ENCODE peak calls at places on chromosomes 6 and 20, in four cellular contexts. N is GM12878, V is HepG2, D is H1. L is an unnamed sample.

GRCh38 chr6:56096946-56097345 is 150.4 kb downstream of the COL21A1 start:
- DNase-seq in N (no peak), V (no peak), D (no peak), L (no peak)

GRCh38 chr20:47354710-47355488 is 1.6 kb downstream of the ZMYND8 start:
- DNase-seq in N (no peak), V (peak; percentile 70), D (no peak), L (no peak)

GRCh38 chr6:104522533-104522932 is 337.2 kb downstream of the HACE1 start:
- DNase-seq in N (no peak), V (no peak), D (no peak), L (no peak)

GRCh38 chr20:63456429-63457284 is 15.8 kb downstream of the KCNQ2 start:
- DNase-seq in N (no peak), V (no peak), D (no peak), L (no peak)

GRCh38 chr6:19535351-19535750 is 301.8 kb upstream of the ID4 start:
- DNase-seq in N (no peak), V (no peak), D (no peak), L (no peak)

GRCh38 chr20:21510414-21510971 is 3.4 kb downstream of the NKX2-2 start:
- DNase-seq in N (no peak), V (no peak), D (peak; percentile 62), L (no peak)

GRCh38 chr6:81753709-81754678 is 1.5 kb upstream of the TENT5A start:
- DNase-seq in N (no peak), V (peak; percentile 14), D (peak; percentile 87), L (peak; percentile 81)

GRCh38 chr6:100488231-100488630 is 23.5 kb upstream of the SIM1 start:
- DNase-seq in N (no peak), V (no peak), D (no peak), L (no peak)

GRCh38 chr20:50014570-50015562 is 32.1 kb downstream of the SNAI1 start:
- DNase-seq in N (no peak), V (no peak), D (no peak), L (no peak)

GRCh38 chr6:31216208-31216898 is 45.9 kb upstream of the POU5F1 start:
- DNase-seq in N (no peak), V (no peak), D (no peak), L (no peak)

GRCh38 chr20:14384411-14384810 is 47.0 kb upstream of the FLRT3 start:
- DNase-seq in N (no peak), V (no peak), D (no peak), L (no peak)

GRCh38 chr6:72784071-72784470 is 162.2 kb downstream of the KCNQ5 start:
- DNase-seq in N (no peak), V (no peak), D (no peak), L (no peak)

GRCh38 chr6:113047148-113047547 is 700.0 kb downstream of the RFPL4B start:
- DNase-seq in N (no peak), V (no peak), D (no peak), L (no peak)

GRCh38 chr20:58375796-58376195 is 13.2 kb upstream of the VAPB start:
- DNase-seq in N (no peak), V (no peak), D (no peak), L (no peak)

GRCh38 chr6:29553268-29554057 is 6.1 kb downstream of the UBD start:
- DNase-seq in N (no peak), V (no peak), D (peak; percentile 85), L (no peak)

GRCh38 chr6:82364087-82365010 is 732 bp downstream of the TPBG start:
- DNase-seq in N (no peak), V (no peak), D (peak; percentile 83), L (peak; percentile 6)

GRCh38 chr20:16385891-16386290 is 187.4 kb downstream of the KIF16B start:
- DNase-seq in N (no peak), V (no peak), D (no peak), L (no peak)

GRCh38 chr20:2523919-2524434 is 12.4 kb upstream of the TMC2 start:
- DNase-seq in N (no peak), V (no peak), D (no peak), L (no peak)

GRCh38 chr20:2524435-2525272 is 11.7 kb upstream of the TMC2 start:
- DNase-seq in N (peak; percentile 25), V (peak; percentile 77), D (peak; percentile 99), L (peak; percentile 88)

GRCh38 chr20:2519115-2519815 is 10.6 kb upstream of the ZNF343 start:
- DNase-seq in N (no peak), V (no peak), D (no peak), L (no peak)

GRCh38 chr20:2520617-2521016 is 11.9 kb upstream of the ZNF343 start:
- DNase-seq in N (no peak), V (no peak), D (no peak), L (no peak)

GRCh38 chr20:2521369-2522305 is 12.9 kb upstream of the ZNF343 start:
- DNase-seq in N (no peak), V (peak; percentile 45), D (peak; percentile 78), L (peak; percentile 29)
- TF ChIP-seq HDAC2 in N (no peak), V (no peak), D (no peak), L (no peak)

GRCh38 chr20:61737346-61737745 is 328.3 kb downstream of the TAF4 start:
- DNase-seq in N (no peak), V (no peak), D (no peak), L (no peak)

GRCh38 chr20:61739832-61740118 is 325.9 kb downstream of the TAF4 start:
- DNase-seq in N (no peak), V (no peak), D (no peak), L (no peak)

GRCh38 chr20:61737812-61738443 is 327.8 kb downstream of the TAF4 start:
- DNase-seq in N (no peak), V (no peak), D (no peak), L (no peak)

GRCh38 chr20:61739086-61739831 is 326.4 kb downstream of the TAF4 start:
- DNase-seq in N (no peak), V (no peak), D (no peak), L (no peak)

GRCh38 chr20:61738601-61739069 is 327.0 kb downstream of the TAF4 start:
- DNase-seq in N (no peak), V (no peak), D (no peak), L (no peak)
- H3K36me3 ChIP-seq in N (no peaks in the 10 kb centered on the region), V (no peaks in the 10 kb centered on the region), D (no peaks in the 10 kb centered on the region), L (no peaks in the 10 kb centered on the region)

DNA sequence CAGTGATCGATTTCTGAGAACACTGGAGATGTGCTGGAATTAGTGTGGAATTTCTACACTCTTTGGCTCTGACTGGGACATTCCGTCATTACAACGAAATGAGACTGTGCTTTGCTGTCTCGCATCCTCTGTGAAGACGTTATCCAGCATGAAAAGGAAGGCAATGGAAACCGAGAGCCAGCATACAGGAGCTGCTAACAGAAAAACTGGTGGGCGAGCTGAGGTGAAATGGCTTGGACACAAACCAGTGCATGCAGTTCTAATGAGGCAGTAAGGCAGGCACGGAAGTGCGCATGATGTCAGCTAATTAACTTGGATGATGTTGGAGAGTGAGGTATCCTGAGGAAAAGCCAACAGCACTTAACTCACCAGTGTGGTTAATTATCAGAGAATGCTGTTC is 202.8 kb upstream of the AGPAT4 start:
- DNase-seq in N (no peak), V (no peak), D (no peak), L (no peak)
- TF ChIP-seq HDAC2 in N (no peak), V (no peak), D (no peak), L (no peak)

DNA sequence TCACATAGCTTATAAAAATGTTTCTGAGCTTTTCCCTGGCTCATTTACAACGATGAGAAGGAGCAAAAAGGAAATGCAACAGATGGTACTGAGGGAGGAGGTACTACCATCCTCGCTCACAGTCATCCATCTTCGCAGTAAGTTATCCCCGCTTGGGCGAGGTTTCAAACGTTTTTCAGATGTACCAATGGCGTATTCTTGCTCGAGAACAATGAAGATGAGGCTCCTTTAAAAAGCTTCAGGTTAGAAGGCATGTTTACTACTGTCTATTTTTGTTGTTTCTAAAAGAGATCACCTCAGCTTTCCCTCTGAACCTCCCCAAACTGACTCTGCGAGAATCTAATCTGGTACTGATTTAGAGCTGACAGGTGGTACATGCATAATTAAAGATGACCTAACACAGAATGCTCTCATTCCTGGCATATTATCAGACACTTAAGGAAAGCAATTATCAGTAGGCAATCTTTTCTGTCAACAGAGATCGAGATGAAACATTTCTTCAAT is 178.7 kb downstream of the GJA10 start:
- DNase-seq in N (no peak), V (no peak), D (no peak), L (no peak)
- H3K36me3 ChIP-seq in N (no peaks in the 10 kb centered on the region), V (no peaks in the 10 kb centered on the region), D (no peaks in the 10 kb centered on the region), L (no peaks in the 10 kb centered on the region)

GRCh38 chr6:2853766-2854393 is 12.2 kb upstream of the SERPINB1 start:
- DNase-seq in N (peak; percentile 79), V (peak; percentile 75), D (no peak), L (peak; percentile 79)
- TF ChIP-seq HDAC2 in N (no peak), V (peak; percentile 41), D (no peak), L (no peak)

GRCh38 chr20:48642105-48642880 is 185.5 kb downstream of the PREX1 start:
- DNase-seq in N (no peak), V (no peak), D (no peak), L (no peak)
- H3K36me3 ChIP-seq in N (peaks cover 57% of the 10 kb centered on the region), V (no peaks in the 10 kb centered on the region), D (no peaks in the 10 kb centered on the region), L (peaks cover 13% of the 10 kb centered on the region)

GRCh38 chr6:1286972-1287600 is 24.8 kb upstream of the FOXQ1 start:
- DNase-seq in N (no peak), V (no peak), D (no peak), L (no peak)

GRCh38 chr6:1283486-1283885 is 28.4 kb upstream of the FOXQ1 start:
- DNase-seq in N (no peak), V (no peak), D (no peak), L (no peak)

GRCh38 chr6:1280666-1281300 is 31.1 kb upstream of the FOXQ1 start:
- DNase-seq in N (no peak), V (no peak), D (no peak), L (no peak)

GRCh38 chr6:1281746-1282145 is 30.2 kb upstream of the FOXQ1 start:
- DNase-seq in N (no peak), V (no peak), D (no peak), L (no peak)

DNA sequence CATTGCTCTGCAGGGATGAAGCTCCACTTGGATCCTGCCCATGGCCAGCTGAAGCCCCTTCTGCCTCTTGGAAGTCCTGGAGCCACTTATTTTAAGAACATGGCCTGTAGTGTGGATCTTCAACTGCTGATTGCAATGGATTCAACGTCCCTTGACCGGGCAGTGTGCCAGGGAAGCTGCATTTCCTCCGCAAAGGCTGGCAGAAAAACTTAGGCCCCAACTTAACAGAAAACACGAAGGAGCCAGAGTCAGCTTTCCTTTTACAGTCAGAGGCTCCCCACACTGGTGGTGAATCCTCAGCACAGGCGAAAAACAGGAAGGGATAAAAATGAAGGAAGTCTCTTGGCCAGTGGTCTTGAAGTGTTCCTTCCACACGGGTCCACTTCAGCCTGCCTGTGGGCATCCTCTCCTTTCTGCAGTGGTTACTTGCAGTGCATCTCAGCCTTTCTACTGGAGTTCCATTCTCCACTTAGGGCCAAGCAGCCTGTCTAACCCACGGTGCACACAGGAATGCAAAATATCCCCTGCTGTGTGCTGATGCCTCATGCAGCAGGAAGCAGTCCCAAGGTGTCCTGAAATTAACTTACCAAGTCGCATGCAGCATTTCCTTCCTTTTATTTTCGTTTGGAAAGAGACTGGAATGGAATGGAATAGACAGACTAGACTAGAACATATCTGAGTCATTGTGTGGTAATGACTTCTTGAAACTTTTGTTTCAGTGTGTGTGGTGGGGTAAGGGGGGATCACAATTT is 26.1 kb upstream of the FOXQ1 start:
- DNase-seq in N (no peak), V (no peak), D (no peak), L (no peak)
- TF ChIP-seq HDAC2 in N (no peak), V (no peak), D (no peak), L (no peak)

L was measured in K562.